ENCODE peak calls at places on chromosomes 4 and X, in ten cellular contexts. J is ELF-1; H is stimulated activated CD8-positive, alpha-beta memory T cell treated with anti-CD3 and anti-CD28 coated beads, Interleukin-7, amount 100 ng/mL, for 24 hours; Q is left ventricle myocardium inferior; D is SK-MEL-5; C is T follicular helper cell; S is GM04503; U is BE2C; T is T-helper 2 cell; W is stimulated activated CD4-positive, alpha-beta T cell treated with anti-CD3 and anti-CD28 coated beads, Interleukin-15, amount 100 ng/mL, for 24 hours. M is an unnamed sample.
A peak's percentile ranks its signal among the peaks of the same experiment; 100 is the strongest.

GRCh38 chrX:20231598-20231997 is 35.1 kb downstream of the RPS6KA3 start:
- DNase-seq in J (no peak), H (no peak), Q (no peak), D (peak; percentile 78), C (no peak), S (no peak), U (no peak), T (no peak), W (no peak), M (no peak)

GRCh38 chr4:137521053-137521452 is 11.2 kb downstream of the PCDH18 start:
- DNase-seq in J (no peak), H (no peak), Q (no peak), D (no peak), C (no peak), S (no peak), U (no peak), T (no peak), W (no peak), M (no peak)

GRCh38 chr4:93139118-93139517 is 689.4 kb upstream of the ATOH1 start:
- DNase-seq in J (no peak), H (no peak), Q (no peak), D (no peak), C (no peak), S (no peak), U (no peak), T (no peak), W (no peak), M (no peak)

GRCh38 chr4:2350982-2351381 is 67.5 kb downstream of the ZFYVE28 start:
- DNase-seq in J (no peak), H (no peak), Q (no peak), D (no peak), C (no peak), S (no peak), U (no peak), T (no peak), W (no peak), M (no peak)

GRCh38 chr4:127103723-127104122 is 529.0 kb upstream of the INTU start:
- DNase-seq in J (no peak), H (no peak), Q (no peak), D (peak; percentile 66), C (no peak), S (no peak), U (no peak), T (no peak), W (no peak), M (no peak)

GRCh38 chr4:25847329-25847728 is 15.5 kb downstream of the SEL1L3 start:
- DNase-seq in J (no peak), H (no peak), Q (no peak), D (no peak), C (no peak), S (no peak), U (no peak), T (no peak), W (no peak), M (no peak)

GRCh38 chrX:13220916-13221315 is 98.9 kb downstream of the ATXN3L start:
- DNase-seq in J (no peak), H (no peak), Q (no peak), D (peak; percentile 21), C (no peak), S (peak; percentile 24), U (no peak), T (no peak), W (no peak), M (no peak)

GRCh38 chr4:4995103-4995761 is 24.0 kb downstream of the CYTL1 start:
- DNase-seq in J (peak; percentile 88), H (no peak), Q (peak; percentile 67), D (peak; percentile 76), C (no peak), S (no peak), U (peak; percentile 74), T (peak; percentile 27), W (peak; percentile 64), M (peak; percentile 65)

GRCh38 chrX:18707442-18708049 is at the start of gene PPEF1:
- DNase-seq in J (no peak), H (no peak), Q (no peak), D (peak; percentile 50), C (no peak), S (no peak), U (peak; percentile 30), T (no peak), W (no peak), M (no peak)

GRCh38 chr4:76780781-76781697 is 116.9 kb downstream of the SOWAHB start:
- DNase-seq in J (no peak), H (no peak), Q (no peak), D (no peak), C (no peak), S (no peak), U (no peak), T (no peak), W (no peak), M (no peak)

GRCh38 chr4:1248262-1249147 is at the start of gene CTBP1:
- DNase-seq in J (peak; percentile 66), H (peak; percentile 45), Q (peak; percentile 79), D (peak; percentile 70), C (peak; percentile 78), S (no peak), U (peak; percentile 83), T (peak; percentile 92), W (peak; percentile 83), M (no peak)

GRCh38 chr4:178462710-178463109 is 1020.5 kb upstream of the AGA start:
- DNase-seq in J (peak; percentile 4), H (no peak), Q (no peak), D (no peak), C (no peak), S (no peak), U (no peak), T (no peak), W (no peak), M (no peak)

GRCh38 chr4:2964077-2964471 is 703 bp downstream of the GRK4 start:
- DNase-seq in J (no peak), H (no peak), Q (no peak), D (no peak), C (no peak), S (no peak), U (no peak), T (no peak), W (no peak), M (no peak)

GRCh38 chr4:1472148-1472797 is 66.0 kb upstream of the NKX1-1 start:
- DNase-seq in J (no peak), H (no peak), Q (no peak), D (no peak), C (no peak), S (no peak), U (no peak), T (no peak), W (no peak), M (no peak)

GRCh38 chr4:33658971-33659370 is 2585.3 kb downstream of the ARAP2 start:
- DNase-seq in J (no peak), H (no peak), Q (no peak), D (no peak), C (no peak), S (no peak), U (no peak), T (no peak), W (no peak), M (no peak)

GRCh38 chr4:158758142-158758541 is 10.7 kb upstream of the FNIP2 start:
- DNase-seq in J (no peak), H (no peak), Q (no peak), D (no peak), C (no peak), S (no peak), U (no peak), T (no peak), W (no peak), M (no peak)

GRCh38 chr4:8912506-8912905 is 40.9 kb upstream of the HMX1 start:
- DNase-seq in J (no peak), H (no peak), Q (no peak), D (no peak), C (no peak), S (no peak), U (no peak), T (no peak), W (no peak), M (no peak)

GRCh38 chrX:40120838-40121580 is 23.3 kb upstream of the BCOR start:
- DNase-seq in J (no peak), H (no peak), Q (no peak), D (no peak), C (no peak), S (no peak), U (no peak), T (peak; percentile 20), W (no peak), M (no peak)

GRCh38 chrX:153672531-153673397 is 849 bp downstream of the PNCK start:
- DNase-seq in J (no peak), H (no peak), Q (no peak), D (no peak), C (no peak), S (no peak), U (no peak), T (no peak), W (no peak), M (no peak)

GRCh38 chr4:84470204-84470785 is 28.8 kb downstream of the NKX6-1 start:
- DNase-seq in J (peak; percentile 27), H (no peak), Q (no peak), D (peak; percentile 63), C (no peak), S (no peak), U (no peak), T (peak; percentile 10), W (no peak), M (no peak)

GRCh38 chr4:93759506-93759905 is 69.0 kb upstream of the ATOH1 start:
- DNase-seq in J (no peak), H (no peak), Q (no peak), D (peak; percentile 88), C (no peak), S (no peak), U (no peak), T (no peak), W (no peak), M (no peak)

GRCh38 chr4:150355404-150355803 is 226.5 kb upstream of the MAB21L2 start:
- DNase-seq in J (no peak), H (no peak), Q (no peak), D (no peak), C (no peak), S (no peak), U (no peak), T (no peak), W (no peak), M (no peak)